ENCODE peak calls at places on chromosomes 16 and 17, in eight cellular contexts. One of them, this sample, is unnamed.

GRCh38 chr16:85851034-85851780 is 47.8 kb upstream of the IRF8 start:
- DNase-seq in GDM1: no peak
- DNase-seq in HS-27A: no peak
- DNase-seq in nephron progenitor cell: no peak
- DNase-seq in endothelial cell: no peak
- DNase-seq in stimulated activated CD8-positive, alpha-beta memory T cell treated with anti-CD3 and anti-CD28 coated beads, Interleukin-4, amount 100 ng/mL, for 4 hours: no peak
- DNase-seq in stimulated activated naive CD8-positive, alpha-beta T cell treated with anti-CD3 and anti-CD28 coated beads, Interleukin-15, amount 100 ng/mL, for 72 hours: no peak
- DNase-seq in lung: no peak
- DNase-seq in this sample: no peak

GRCh38 chr17:80898706-80899105 is 92.9 kb upstream of the CHMP6 start:
- DNase-seq in GDM1: no peak
- DNase-seq in nephron progenitor cell: no peak
- DNase-seq in stimulated activated CD8-positive, alpha-beta memory T cell treated with anti-CD3 and anti-CD28 coated beads, Interleukin-4, amount 100 ng/mL, for 4 hours: no peak
- DNase-seq in HS-27A: no peak
- DNase-seq in lung: no peak
- DNase-seq in endothelial cell: no peak
- DNase-seq in stimulated activated naive CD8-positive, alpha-beta T cell treated with anti-CD3 and anti-CD28 coated beads, Interleukin-15, amount 100 ng/mL, for 72 hours: no peak
- DNase-seq in this sample: no peak

GRCh38 chr17:45225051-45225700 is 3.5 kb downstream of the FMNL1 start:
- DNase-seq in nephron progenitor cell: no peak
- DNase-seq in stimulated activated naive CD8-positive, alpha-beta T cell treated with anti-CD3 and anti-CD28 coated beads, Interleukin-15, amount 100 ng/mL, for 72 hours: peak; percentile 52
- DNase-seq in endothelial cell: no peak
- DNase-seq in GDM1: peak; percentile 56
- DNase-seq in stimulated activated CD8-positive, alpha-beta memory T cell treated with anti-CD3 and anti-CD28 coated beads, Interleukin-4, amount 100 ng/mL, for 4 hours: no peak
- DNase-seq in HS-27A: no peak
- DNase-seq in lung: no peak
- DNase-seq in this sample: no peak

GRCh38 chr17:59160203-59161025 is 4.9 kb downstream of the PRR11 start:
- DNase-seq in nephron progenitor cell: no peak
- DNase-seq in HS-27A: no peak
- DNase-seq in GDM1: no peak
- DNase-seq in endothelial cell: no peak
- DNase-seq in lung: no peak
- DNase-seq in stimulated activated naive CD8-positive, alpha-beta T cell treated with anti-CD3 and anti-CD28 coated beads, Interleukin-15, amount 100 ng/mL, for 72 hours: no peak
- DNase-seq in stimulated activated CD8-positive, alpha-beta memory T cell treated with anti-CD3 and anti-CD28 coated beads, Interleukin-4, amount 100 ng/mL, for 4 hours: no peak
- DNase-seq in this sample: no peak

GRCh38 chr16:5490499-5490898 is 392.9 kb upstream of the EEF2KMT start:
- DNase-seq in GDM1: peak; percentile 5
- DNase-seq in nephron progenitor cell: peak; percentile 83
- DNase-seq in lung: no peak
- DNase-seq in stimulated activated CD8-positive, alpha-beta memory T cell treated with anti-CD3 and anti-CD28 coated beads, Interleukin-4, amount 100 ng/mL, for 4 hours: no peak
- DNase-seq in endothelial cell: peak; percentile 79
- DNase-seq in stimulated activated naive CD8-positive, alpha-beta T cell treated with anti-CD3 and anti-CD28 coated beads, Interleukin-15, amount 100 ng/mL, for 72 hours: peak; percentile 2
- DNase-seq in HS-27A: no peak
- DNase-seq in this sample: no peak

GRCh38 chr17:16003841-16004240 is 4.2 kb downstream of the TTC19 start:
- DNase-seq in endothelial cell: no peak
- DNase-seq in stimulated activated CD8-positive, alpha-beta memory T cell treated with anti-CD3 and anti-CD28 coated beads, Interleukin-4, amount 100 ng/mL, for 4 hours: no peak
- DNase-seq in HS-27A: no peak
- DNase-seq in stimulated activated naive CD8-positive, alpha-beta T cell treated with anti-CD3 and anti-CD28 coated beads, Interleukin-15, amount 100 ng/mL, for 72 hours: no peak
- DNase-seq in GDM1: no peak
- DNase-seq in lung: no peak
- DNase-seq in nephron progenitor cell: no peak
- DNase-seq in this sample: no peak

GRCh38 chr17:38918129-38918913 is 7.1 kb upstream of the LASP1NB start:
- DNase-seq in HS-27A: no peak
- DNase-seq in stimulated activated CD8-positive, alpha-beta memory T cell treated with anti-CD3 and anti-CD28 coated beads, Interleukin-4, amount 100 ng/mL, for 4 hours: no peak
- DNase-seq in lung: no peak
- DNase-seq in stimulated activated naive CD8-positive, alpha-beta T cell treated with anti-CD3 and anti-CD28 coated beads, Interleukin-15, amount 100 ng/mL, for 72 hours: no peak
- DNase-seq in nephron progenitor cell: no peak
- DNase-seq in endothelial cell: no peak
- DNase-seq in GDM1: no peak
- DNase-seq in this sample: no peak

GRCh38 chr16:59305850-59306249 is 571.7 kb upstream of the GOT2 start:
- DNase-seq in nephron progenitor cell: no peak
- DNase-seq in HS-27A: no peak
- DNase-seq in endothelial cell: no peak
- DNase-seq in lung: no peak
- DNase-seq in stimulated activated naive CD8-positive, alpha-beta T cell treated with anti-CD3 and anti-CD28 coated beads, Interleukin-15, amount 100 ng/mL, for 72 hours: no peak
- DNase-seq in stimulated activated CD8-positive, alpha-beta memory T cell treated with anti-CD3 and anti-CD28 coated beads, Interleukin-4, amount 100 ng/mL, for 4 hours: no peak
- DNase-seq in GDM1: no peak
- DNase-seq in this sample: no peak

GRCh38 chr16:53511403-53512280 is 8.6 kb upstream of the AKTIP start:
- DNase-seq in nephron progenitor cell: no peak
- DNase-seq in lung: peak; percentile 58
- DNase-seq in GDM1: no peak
- DNase-seq in endothelial cell: no peak
- DNase-seq in stimulated activated CD8-positive, alpha-beta memory T cell treated with anti-CD3 and anti-CD28 coated beads, Interleukin-4, amount 100 ng/mL, for 4 hours: no peak
- DNase-seq in stimulated activated naive CD8-positive, alpha-beta T cell treated with anti-CD3 and anti-CD28 coated beads, Interleukin-15, amount 100 ng/mL, for 72 hours: no peak
- DNase-seq in HS-27A: no peak
- DNase-seq in this sample: no peak

GRCh38 chr16:46974352-46974751 is 878 bp upstream of the DNAJA2 start:
- DNase-seq in stimulated activated CD8-positive, alpha-beta memory T cell treated with anti-CD3 and anti-CD28 coated beads, Interleukin-4, amount 100 ng/mL, for 4 hours: no peak
- DNase-seq in stimulated activated naive CD8-positive, alpha-beta T cell treated with anti-CD3 and anti-CD28 coated beads, Interleukin-15, amount 100 ng/mL, for 72 hours: peak; percentile 24
- DNase-seq in nephron progenitor cell: no peak
- DNase-seq in lung: no peak
- DNase-seq in endothelial cell: no peak
- DNase-seq in HS-27A: no peak
- DNase-seq in GDM1: no peak
- DNase-seq in this sample: no peak

GRCh38 chr16:26569793-26570192 is 496.9 kb upstream of the C16orf82 start:
- DNase-seq in stimulated activated naive CD8-positive, alpha-beta T cell treated with anti-CD3 and anti-CD28 coated beads, Interleukin-15, amount 100 ng/mL, for 72 hours: peak; percentile 10
- DNase-seq in nephron progenitor cell: peak; percentile 13
- DNase-seq in GDM1: no peak
- DNase-seq in HS-27A: no peak
- DNase-seq in lung: no peak
- DNase-seq in stimulated activated CD8-positive, alpha-beta memory T cell treated with anti-CD3 and anti-CD28 coated beads, Interleukin-4, amount 100 ng/mL, for 4 hours: no peak
- DNase-seq in endothelial cell: peak; percentile 11
- DNase-seq in this sample: no peak

GRCh38 chr17:52233632-52234031 is 75.1 kb upstream of the CA10 start:
- DNase-seq in endothelial cell: no peak
- DNase-seq in stimulated activated CD8-positive, alpha-beta memory T cell treated with anti-CD3 and anti-CD28 coated beads, Interleukin-4, amount 100 ng/mL, for 4 hours: no peak
- DNase-seq in GDM1: no peak
- DNase-seq in HS-27A: no peak
- DNase-seq in stimulated activated naive CD8-positive, alpha-beta T cell treated with anti-CD3 and anti-CD28 coated beads, Interleukin-15, amount 100 ng/mL, for 72 hours: no peak
- DNase-seq in nephron progenitor cell: no peak
- DNase-seq in lung: no peak
- DNase-seq in this sample: no peak

GRCh38 chr16:79274197-79274596 is 326.3 kb downstream of the MAF start:
- DNase-seq in nephron progenitor cell: no peak
- DNase-seq in endothelial cell: no peak
- DNase-seq in GDM1: no peak
- DNase-seq in stimulated activated naive CD8-positive, alpha-beta T cell treated with anti-CD3 and anti-CD28 coated beads, Interleukin-15, amount 100 ng/mL, for 72 hours: no peak
- DNase-seq in lung: no peak
- DNase-seq in HS-27A: no peak
- DNase-seq in stimulated activated CD8-positive, alpha-beta memory T cell treated with anti-CD3 and anti-CD28 coated beads, Interleukin-4, amount 100 ng/mL, for 4 hours: no peak
- DNase-seq in this sample: no peak

GRCh38 chr16:68230956-68231355 is 5.0 kb downstream of the ESRP2 start:
- DNase-seq in GDM1: no peak
- DNase-seq in nephron progenitor cell: no peak
- DNase-seq in stimulated activated naive CD8-positive, alpha-beta T cell treated with anti-CD3 and anti-CD28 coated beads, Interleukin-15, amount 100 ng/mL, for 72 hours: no peak
- DNase-seq in stimulated activated CD8-positive, alpha-beta memory T cell treated with anti-CD3 and anti-CD28 coated beads, Interleukin-4, amount 100 ng/mL, for 4 hours: no peak
- DNase-seq in endothelial cell: no peak
- DNase-seq in lung: no peak
- DNase-seq in HS-27A: no peak
- DNase-seq in this sample: no peak

GRCh38 chr17:77709594-77709993 is 248.9 kb upstream of the TNRC6C start:
- DNase-seq in nephron progenitor cell: no peak
- DNase-seq in stimulated activated naive CD8-positive, alpha-beta T cell treated with anti-CD3 and anti-CD28 coated beads, Interleukin-15, amount 100 ng/mL, for 72 hours: no peak
- DNase-seq in stimulated activated CD8-positive, alpha-beta memory T cell treated with anti-CD3 and anti-CD28 coated beads, Interleukin-4, amount 100 ng/mL, for 4 hours: no peak
- DNase-seq in HS-27A: no peak
- DNase-seq in endothelial cell: no peak
- DNase-seq in GDM1: no peak
- DNase-seq in lung: no peak
- DNase-seq in this sample: no peak

This sample was measured in AG04450.